ENCODE peak calls at places on chromosomes 4 and X, in six cellular contexts. N is A549, G is HepG2, L is upper lobe of left lung, R is GM12878, B is K562. P is an unnamed sample.

GRCh38 chr4:169000315-169000714 is 9.7 kb downstream of the CBR4 start:
- ATAC-seq in N (no peak), G (no peak), L (no peak), R (no peak), B (no peak), P (no peak)

GRCh38 chrX:74534569-74535038 is 79.8 kb downstream of the RLIM start:
- ATAC-seq in N (no peak), G (no peak), L (no peak), R (peak; percentile 66), B (no peak), P (no peak)

GRCh38 chr4:89563431-89563830 is 255.8 kb upstream of the GPRIN3 start:
- ATAC-seq in N (no peak), G (no peak), L (no peak), R (peak; percentile 76), B (no peak), P (no peak)

GRCh38 chr4:34178476-34178875 is 2065.8 kb downstream of the ARAP2 start:
- ATAC-seq in N (no peak), G (no peak), L (no peak), R (no peak), B (no peak), P (no peak)

GRCh38 chr4:110059556-110060191 is 138.7 kb downstream of the ELOVL6 start:
- ATAC-seq in N (no peak), G (no peak), L (no peak), R (peak; percentile 81), B (no peak), P (no peak)

GRCh38 chr4:147704846-147705245 is 20.9 kb upstream of the PRMT9 start:
- ATAC-seq in N (no peak), G (no peak), L (no peak), R (peak; percentile 46), B (no peak), P (no peak)

GRCh38 chr4:8414377-8414776 is 26.1 kb downstream of the ACOX3 start:
- ATAC-seq in N (no peak), G (no peak), L (no peak), R (no peak), B (no peak), P (no peak)

GRCh38 chr4:77354550-77354949 is 197.5 kb downstream of the CCNG2 start:
- ATAC-seq in N (no peak), G (no peak), L (no peak), R (peak; percentile 23), B (no peak), P (no peak)

GRCh38 chrX:142428916-142429315 is 223.8 kb upstream of the MAGEC2 start:
- ATAC-seq in N (no peak), G (no peak), L (no peak), R (no peak), B (no peak), P (no peak)

GRCh38 chrX:119069762-119070161 is 3.0 kb upstream of the CT47C1 start:
- ATAC-seq in N (no peak), G (no peak), L (no peak), R (no peak), B (no peak), P (no peak)

GRCh38 chr4:89196056-89196674 is 84.8 kb downstream of the TIGD2 start:
- ATAC-seq in N (peak; percentile 94), G (no peak), L (no peak), R (no peak), B (peak; percentile 85), P (no peak)

GRCh38 chr4:136985683-136986082 is 546.6 kb downstream of the PCDH18 start:
- ATAC-seq in N (no peak), G (no peak), L (no peak), R (no peak), B (no peak), P (no peak)
- TF ChIP-seq EP300 in N (no peak), G (no peak), L (no peak), R (no peak), B (no peak), P (no peak)

DNA sequence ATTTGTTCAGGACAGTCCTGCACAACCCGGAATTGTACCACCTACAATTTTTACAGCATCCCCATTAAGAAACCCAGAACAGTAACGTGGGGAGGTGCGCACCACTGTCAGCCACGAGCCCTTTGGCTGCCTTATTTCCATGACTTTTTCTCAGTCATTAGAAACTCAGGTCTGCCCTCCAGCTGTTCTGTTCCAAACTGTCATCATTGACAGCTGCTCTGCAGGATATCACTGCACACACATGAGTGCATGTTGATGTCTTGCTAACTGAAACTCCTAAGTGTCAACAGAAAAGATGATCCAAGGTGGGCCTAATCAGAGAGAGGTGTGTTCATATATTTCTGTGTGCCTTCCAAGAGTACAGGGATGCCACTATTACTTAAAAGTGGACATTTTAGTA is 123.4 kb downstream of the PARM1 start:
- ATAC-seq in N (no peak), G (no peak), L (no peak), R (no peak), B (no peak), P (no peak)
- TF ChIP-seq EP300 in N (no peak), G (no peak), L (no peak), R (no peak), B (no peak), P (no peak)

DNA sequence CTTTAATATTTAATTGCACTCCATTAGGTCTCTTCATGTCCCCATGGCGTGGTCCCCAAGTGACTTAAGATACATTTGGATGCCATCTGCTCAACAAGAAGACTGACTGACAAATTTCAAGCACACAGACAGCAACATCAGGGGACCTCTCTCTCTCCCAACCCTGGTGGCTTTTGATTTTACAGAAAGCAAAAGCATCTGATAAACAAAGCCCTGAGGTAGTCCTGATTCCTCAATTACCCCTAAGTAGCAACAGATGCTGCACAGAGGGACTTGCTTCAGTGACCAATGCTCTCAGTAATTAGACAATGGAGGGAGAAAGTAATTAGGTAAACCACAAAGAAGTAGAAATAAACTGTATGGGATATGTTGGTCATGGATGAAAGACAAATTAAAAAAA is 426.4 kb downstream of the INPP4B start:
- ATAC-seq in N (no peak), G (no peak), L (no peak), R (no peak), B (no peak), P (no peak)
- TF ChIP-seq EP300 in N (no peak), G (no peak), L (no peak), R (no peak), B (no peak), P (no peak)

DNA sequence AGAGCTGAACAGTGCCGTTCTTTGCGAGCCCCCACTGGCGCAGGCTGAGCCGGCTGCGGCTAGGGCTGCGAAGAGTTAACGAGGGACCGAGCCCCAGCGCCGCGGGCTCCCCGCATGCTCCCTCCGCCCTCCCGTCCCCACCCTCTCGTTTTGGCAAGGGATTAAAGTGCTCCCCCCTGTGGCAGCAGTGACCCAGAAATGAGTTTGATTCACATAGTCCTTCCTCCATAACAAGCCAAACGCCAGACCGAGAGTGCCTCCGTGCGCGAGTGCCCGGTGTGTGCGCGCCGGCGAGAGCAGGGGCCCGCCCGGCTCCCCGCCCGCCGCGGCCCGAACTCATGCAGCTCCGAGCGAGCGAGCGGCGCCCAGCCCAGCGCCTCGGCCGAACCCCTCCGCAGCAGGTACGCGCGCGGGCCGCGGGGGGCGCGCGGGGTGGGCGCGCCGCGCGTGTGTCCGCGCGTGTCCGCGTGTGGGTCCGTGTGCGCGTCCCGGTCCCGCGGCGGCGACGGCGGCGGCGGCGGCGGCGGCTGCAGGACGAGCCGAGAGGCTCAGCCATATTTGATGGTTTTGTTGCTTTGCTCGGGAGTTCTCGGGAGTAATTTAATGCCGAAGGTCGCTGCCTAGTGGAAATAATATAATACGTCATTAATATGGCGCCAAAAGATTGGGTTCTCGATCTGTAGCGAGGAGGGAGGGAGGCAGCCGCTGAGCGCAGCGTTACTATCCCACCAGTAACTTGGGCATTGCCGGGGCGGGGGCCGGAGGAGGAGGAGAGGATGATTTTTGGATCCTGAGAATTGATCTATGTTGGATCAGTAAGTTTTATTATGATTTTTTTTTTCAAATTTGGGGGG is at the start of gene JADE1:
- ATAC-seq in N (peak; percentile 71), G (peak; percentile 73), L (peak; percentile 82), R (peak; percentile 69), B (peak; percentile 73), P (peak; percentile 72)
- TF ChIP-seq EP300 in N (peak; percentile 26), G (no peak), L (no peak), R (no peak), B (peak; percentile 45), P (no peak)